ENCODE peak calls at places on chromosomes 7 and 10, in nine cellular contexts. One of them, this sample, is unnamed.

GRCh38 chr10:11160982-11161554 is 143.4 kb downstream of the CELF2 start:
- DNase-seq in RKO: no peak
- DNase-seq in effector CD8-positive, alpha-beta T cell: no peak
- DNase-seq in WERI-Rb-1: no peak
- DNase-seq in stimulated activated CD8-positive, alpha-beta memory T cell treated with anti-CD3 and anti-CD28 coated beads, Interleukin-4, amount 100 ng/mL, for 1 hour: no peak
- DNase-seq in neural crest cell: no peak
- DNase-seq in naive thymus-derived CD8-positive, alpha-beta T cell: no peak
- DNase-seq in activated T-cell treated with anti-CD3 and anti-CD28 coated beads for 24 hours: no peak
- DNase-seq in occipital lobe: no peak
- DNase-seq in this sample: no peak

GRCh38 chr7:129017264-129017663 is 37.6 kb downstream of the TNPO3 start:
- DNase-seq in RKO: no peak
- DNase-seq in effector CD8-positive, alpha-beta T cell: no peak
- DNase-seq in WERI-Rb-1: no peak
- DNase-seq in stimulated activated CD8-positive, alpha-beta memory T cell treated with anti-CD3 and anti-CD28 coated beads, Interleukin-4, amount 100 ng/mL, for 1 hour: no peak
- DNase-seq in neural crest cell: no peak
- DNase-seq in naive thymus-derived CD8-positive, alpha-beta T cell: no peak
- DNase-seq in activated T-cell treated with anti-CD3 and anti-CD28 coated beads for 24 hours: no peak
- DNase-seq in occipital lobe: no peak
- DNase-seq in this sample: no peak

GRCh38 chr7:106774768-106775551 is 90.1 kb upstream of the PIK3CG start:
- DNase-seq in RKO: no peak
- DNase-seq in effector CD8-positive, alpha-beta T cell: no peak
- DNase-seq in WERI-Rb-1: no peak
- DNase-seq in stimulated activated CD8-positive, alpha-beta memory T cell treated with anti-CD3 and anti-CD28 coated beads, Interleukin-4, amount 100 ng/mL, for 1 hour: no peak
- DNase-seq in neural crest cell: no peak
- DNase-seq in naive thymus-derived CD8-positive, alpha-beta T cell: no peak
- DNase-seq in activated T-cell treated with anti-CD3 and anti-CD28 coated beads for 24 hours: peak
- DNase-seq in occipital lobe: no peak
- DNase-seq in this sample: no peak

GRCh38 chr10:46253076-46254006 is 33.5 kb upstream of the ANTXRL start:
- DNase-seq in RKO: no peak
- DNase-seq in effector CD8-positive, alpha-beta T cell: no peak
- DNase-seq in WERI-Rb-1: no peak
- DNase-seq in stimulated activated CD8-positive, alpha-beta memory T cell treated with anti-CD3 and anti-CD28 coated beads, Interleukin-4, amount 100 ng/mL, for 1 hour: no peak
- DNase-seq in neural crest cell: no peak
- DNase-seq in naive thymus-derived CD8-positive, alpha-beta T cell: no peak
- DNase-seq in activated T-cell treated with anti-CD3 and anti-CD28 coated beads for 24 hours: no peak
- DNase-seq in occipital lobe: no peak
- DNase-seq in this sample: no peak

GRCh38 chr10:113520606-113521481 is 32.0 kb upstream of the HABP2 start:
- DNase-seq in RKO: peak
- DNase-seq in effector CD8-positive, alpha-beta T cell: no peak
- DNase-seq in WERI-Rb-1: peak
- DNase-seq in stimulated activated CD8-positive, alpha-beta memory T cell treated with anti-CD3 and anti-CD28 coated beads, Interleukin-4, amount 100 ng/mL, for 1 hour: no peak
- DNase-seq in neural crest cell: peak
- DNase-seq in naive thymus-derived CD8-positive, alpha-beta T cell: no peak
- DNase-seq in activated T-cell treated with anti-CD3 and anti-CD28 coated beads for 24 hours: peak
- DNase-seq in occipital lobe: peak
- DNase-seq in this sample: peak

GRCh38 chr10:131021967-131022366 is 289.6 kb downstream of the TCERG1L start:
- DNase-seq in RKO: no peak
- DNase-seq in effector CD8-positive, alpha-beta T cell: no peak
- DNase-seq in WERI-Rb-1: peak
- DNase-seq in stimulated activated CD8-positive, alpha-beta memory T cell treated with anti-CD3 and anti-CD28 coated beads, Interleukin-4, amount 100 ng/mL, for 1 hour: no peak
- DNase-seq in neural crest cell: no peak
- DNase-seq in naive thymus-derived CD8-positive, alpha-beta T cell: no peak
- DNase-seq in activated T-cell treated with anti-CD3 and anti-CD28 coated beads for 24 hours: no peak
- DNase-seq in occipital lobe: no peak
- DNase-seq in this sample: no peak

GRCh38 chr7:107591410-107591809 is 11.4 kb downstream of the BCAP29 start:
- DNase-seq in RKO: no peak
- DNase-seq in effector CD8-positive, alpha-beta T cell: no peak
- DNase-seq in WERI-Rb-1: no peak
- DNase-seq in stimulated activated CD8-positive, alpha-beta memory T cell treated with anti-CD3 and anti-CD28 coated beads, Interleukin-4, amount 100 ng/mL, for 1 hour: no peak
- DNase-seq in neural crest cell: no peak
- DNase-seq in naive thymus-derived CD8-positive, alpha-beta T cell: no peak
- DNase-seq in activated T-cell treated with anti-CD3 and anti-CD28 coated beads for 24 hours: no peak
- DNase-seq in occipital lobe: no peak
- DNase-seq in this sample: no peak

GRCh38 chr10:21527634-21528451 is 2.4 kb upstream of the SKIDA1 start:
- DNase-seq in RKO: peak
- DNase-seq in effector CD8-positive, alpha-beta T cell: no peak
- DNase-seq in WERI-Rb-1: no peak
- DNase-seq in stimulated activated CD8-positive, alpha-beta memory T cell treated with anti-CD3 and anti-CD28 coated beads, Interleukin-4, amount 100 ng/mL, for 1 hour: no peak
- DNase-seq in neural crest cell: no peak
- DNase-seq in naive thymus-derived CD8-positive, alpha-beta T cell: no peak
- DNase-seq in activated T-cell treated with anti-CD3 and anti-CD28 coated beads for 24 hours: no peak
- DNase-seq in occipital lobe: no peak
- DNase-seq in this sample: no peak

GRCh38 chr7:471866-472639 is 47.6 kb downstream of the PDGFA start:
- DNase-seq in RKO: no peak
- DNase-seq in effector CD8-positive, alpha-beta T cell: no peak
- DNase-seq in WERI-Rb-1: no peak
- DNase-seq in stimulated activated CD8-positive, alpha-beta memory T cell treated with anti-CD3 and anti-CD28 coated beads, Interleukin-4, amount 100 ng/mL, for 1 hour: no peak
- DNase-seq in neural crest cell: no peak
- DNase-seq in naive thymus-derived CD8-positive, alpha-beta T cell: no peak
- DNase-seq in activated T-cell treated with anti-CD3 and anti-CD28 coated beads for 24 hours: no peak
- DNase-seq in occipital lobe: no peak
- DNase-seq in this sample: no peak

GRCh38 chr10:7551289-7551688 is 115.5 kb downstream of the ITIH5 start:
- DNase-seq in RKO: no peak
- DNase-seq in effector CD8-positive, alpha-beta T cell: no peak
- DNase-seq in WERI-Rb-1: no peak
- DNase-seq in stimulated activated CD8-positive, alpha-beta memory T cell treated with anti-CD3 and anti-CD28 coated beads, Interleukin-4, amount 100 ng/mL, for 1 hour: no peak
- DNase-seq in neural crest cell: no peak
- DNase-seq in naive thymus-derived CD8-positive, alpha-beta T cell: no peak
- DNase-seq in activated T-cell treated with anti-CD3 and anti-CD28 coated beads for 24 hours: no peak
- DNase-seq in occipital lobe: no peak
- DNase-seq in this sample: peak

GRCh38 chr7:22354462-22354861 is 2.5 kb downstream of the RAPGEF5 start:
- DNase-seq in RKO: no peak
- DNase-seq in effector CD8-positive, alpha-beta T cell: no peak
- DNase-seq in WERI-Rb-1: no peak
- DNase-seq in stimulated activated CD8-positive, alpha-beta memory T cell treated with anti-CD3 and anti-CD28 coated beads, Interleukin-4, amount 100 ng/mL, for 1 hour: no peak
- DNase-seq in neural crest cell: no peak
- DNase-seq in naive thymus-derived CD8-positive, alpha-beta T cell: no peak
- DNase-seq in activated T-cell treated with anti-CD3 and anti-CD28 coated beads for 24 hours: no peak
- DNase-seq in occipital lobe: no peak
- DNase-seq in this sample: no peak

GRCh38 chr7:123871998-123872867 is 27.3 kb downstream of the HYAL4 start:
- DNase-seq in RKO: peak
- DNase-seq in effector CD8-positive, alpha-beta T cell: no peak
- DNase-seq in WERI-Rb-1: peak
- DNase-seq in stimulated activated CD8-positive, alpha-beta memory T cell treated with anti-CD3 and anti-CD28 coated beads, Interleukin-4, amount 100 ng/mL, for 1 hour: no peak
- DNase-seq in neural crest cell: peak
- DNase-seq in naive thymus-derived CD8-positive, alpha-beta T cell: no peak
- DNase-seq in activated T-cell treated with anti-CD3 and anti-CD28 coated beads for 24 hours: peak
- DNase-seq in occipital lobe: no peak
- DNase-seq in this sample: peak

GRCh38 chr7:98241674-98242241 is 10.3 kb downstream of the TECPR1 start:
- DNase-seq in RKO: no peak
- DNase-seq in effector CD8-positive, alpha-beta T cell: no peak
- DNase-seq in WERI-Rb-1: no peak
- DNase-seq in stimulated activated CD8-positive, alpha-beta memory T cell treated with anti-CD3 and anti-CD28 coated beads, Interleukin-4, amount 100 ng/mL, for 1 hour: no peak
- DNase-seq in neural crest cell: no peak
- DNase-seq in naive thymus-derived CD8-positive, alpha-beta T cell: no peak
- DNase-seq in activated T-cell treated with anti-CD3 and anti-CD28 coated beads for 24 hours: no peak
- DNase-seq in occipital lobe: no peak
- DNase-seq in this sample: no peak

GRCh38 chr7:116354171-116354545 is 143.8 kb downstream of the TES start:
- DNase-seq in RKO: no peak
- DNase-seq in effector CD8-positive, alpha-beta T cell: no peak
- DNase-seq in WERI-Rb-1: no peak
- DNase-seq in stimulated activated CD8-positive, alpha-beta memory T cell treated with anti-CD3 and anti-CD28 coated beads, Interleukin-4, amount 100 ng/mL, for 1 hour: no peak
- DNase-seq in neural crest cell: no peak
- DNase-seq in naive thymus-derived CD8-positive, alpha-beta T cell: no peak
- DNase-seq in activated T-cell treated with anti-CD3 and anti-CD28 coated beads for 24 hours: no peak
- DNase-seq in occipital lobe: peak
- DNase-seq in this sample: no peak

GRCh38 chr10:128451879-128452278 is 325.7 kb upstream of the MKI67 start:
- DNase-seq in RKO: no peak
- DNase-seq in effector CD8-positive, alpha-beta T cell: no peak
- DNase-seq in WERI-Rb-1: no peak
- DNase-seq in stimulated activated CD8-positive, alpha-beta memory T cell treated with anti-CD3 and anti-CD28 coated beads, Interleukin-4, amount 100 ng/mL, for 1 hour: no peak
- DNase-seq in neural crest cell: no peak
- DNase-seq in naive thymus-derived CD8-positive, alpha-beta T cell: no peak
- DNase-seq in activated T-cell treated with anti-CD3 and anti-CD28 coated beads for 24 hours: no peak
- DNase-seq in occipital lobe: no peak
- DNase-seq in this sample: no peak

GRCh38 chr7:89623018-89623672 is 531.1 kb upstream of the STEAP1 start:
- DNase-seq in RKO: peak
- DNase-seq in effector CD8-positive, alpha-beta T cell: no peak
- DNase-seq in WERI-Rb-1: peak
- DNase-seq in stimulated activated CD8-positive, alpha-beta memory T cell treated with anti-CD3 and anti-CD28 coated beads, Interleukin-4, amount 100 ng/mL, for 1 hour: no peak
- DNase-seq in neural crest cell: no peak
- DNase-seq in naive thymus-derived CD8-positive, alpha-beta T cell: no peak
- DNase-seq in activated T-cell treated with anti-CD3 and anti-CD28 coated beads for 24 hours: no peak
- DNase-seq in occipital lobe: no peak
- DNase-seq in this sample: no peak

GRCh38 chr10:93123766-93124165 is 50.1 kb downstream of the CYP26A1 start:
- DNase-seq in RKO: no peak
- DNase-seq in effector CD8-positive, alpha-beta T cell: no peak
- DNase-seq in WERI-Rb-1: no peak
- DNase-seq in stimulated activated CD8-positive, alpha-beta memory T cell treated with anti-CD3 and anti-CD28 coated beads, Interleukin-4, amount 100 ng/mL, for 1 hour: no peak
- DNase-seq in neural crest cell: no peak
- DNase-seq in naive thymus-derived CD8-positive, alpha-beta T cell: no peak
- DNase-seq in activated T-cell treated with anti-CD3 and anti-CD28 coated beads for 24 hours: no peak
- DNase-seq in occipital lobe: no peak
- DNase-seq in this sample: no peak

GRCh38 chr7:66261941-66262340 is 56.8 kb downstream of the TPST1 start:
- DNase-seq in RKO: no peak
- DNase-seq in effector CD8-positive, alpha-beta T cell: no peak
- DNase-seq in WERI-Rb-1: no peak
- DNase-seq in stimulated activated CD8-positive, alpha-beta memory T cell treated with anti-CD3 and anti-CD28 coated beads, Interleukin-4, amount 100 ng/mL, for 1 hour: no peak
- DNase-seq in neural crest cell: no peak
- DNase-seq in naive thymus-derived CD8-positive, alpha-beta T cell: no peak
- DNase-seq in activated T-cell treated with anti-CD3 and anti-CD28 coated beads for 24 hours: no peak
- DNase-seq in occipital lobe: no peak
- DNase-seq in this sample: no peak

GRCh38 chr7:114112806-114113205 is 194.0 kb upstream of the PPP1R3A start:
- DNase-seq in RKO: no peak
- DNase-seq in effector CD8-positive, alpha-beta T cell: no peak
- DNase-seq in WERI-Rb-1: no peak
- DNase-seq in stimulated activated CD8-positive, alpha-beta memory T cell treated with anti-CD3 and anti-CD28 coated beads, Interleukin-4, amount 100 ng/mL, for 1 hour: no peak
- DNase-seq in neural crest cell: no peak
- DNase-seq in naive thymus-derived CD8-positive, alpha-beta T cell: no peak
- DNase-seq in activated T-cell treated with anti-CD3 and anti-CD28 coated beads for 24 hours: no peak
- DNase-seq in occipital lobe: no peak
- DNase-seq in this sample: no peak

GRCh38 chr7:98303906-98304305 is 22.4 kb downstream of the BRI3 start:
- DNase-seq in RKO: no peak
- DNase-seq in effector CD8-positive, alpha-beta T cell: no peak
- DNase-seq in WERI-Rb-1: no peak
- DNase-seq in stimulated activated CD8-positive, alpha-beta memory T cell treated with anti-CD3 and anti-CD28 coated beads, Interleukin-4, amount 100 ng/mL, for 1 hour: no peak
- DNase-seq in neural crest cell: no peak
- DNase-seq in naive thymus-derived CD8-positive, alpha-beta T cell: no peak
- DNase-seq in activated T-cell treated with anti-CD3 and anti-CD28 coated beads for 24 hours: no peak
- DNase-seq in occipital lobe: no peak
- DNase-seq in this sample: no peak

GRCh38 chr7:30163231-30163894 is 28.6 kb downstream of the MTURN start:
- DNase-seq in RKO: no peak
- DNase-seq in effector CD8-positive, alpha-beta T cell: no peak
- DNase-seq in WERI-Rb-1: no peak
- DNase-seq in stimulated activated CD8-positive, alpha-beta memory T cell treated with anti-CD3 and anti-CD28 coated beads, Interleukin-4, amount 100 ng/mL, for 1 hour: peak
- DNase-seq in neural crest cell: no peak
- DNase-seq in naive thymus-derived CD8-positive, alpha-beta T cell: no peak
- DNase-seq in activated T-cell treated with anti-CD3 and anti-CD28 coated beads for 24 hours: no peak
- DNase-seq in occipital lobe: no peak
- DNase-seq in this sample: peak

GRCh38 chr7:101123703-101124068 is 3.2 kb upstream of the SERPINE1 start:
- DNase-seq in RKO: no peak
- DNase-seq in effector CD8-positive, alpha-beta T cell: no peak
- DNase-seq in WERI-Rb-1: no peak
- DNase-seq in stimulated activated CD8-positive, alpha-beta memory T cell treated with anti-CD3 and anti-CD28 coated beads, Interleukin-4, amount 100 ng/mL, for 1 hour: no peak
- DNase-seq in neural crest cell: no peak
- DNase-seq in naive thymus-derived CD8-positive, alpha-beta T cell: no peak
- DNase-seq in activated T-cell treated with anti-CD3 and anti-CD28 coated beads for 24 hours: no peak
- DNase-seq in occipital lobe: no peak
- DNase-seq in this sample: no peak

GRCh38 chr10:24318517-24318916 is 109.6 kb downstream of the KIAA1217 start:
- DNase-seq in RKO: no peak
- DNase-seq in effector CD8-positive, alpha-beta T cell: no peak
- DNase-seq in WERI-Rb-1: no peak
- DNase-seq in stimulated activated CD8-positive, alpha-beta memory T cell treated with anti-CD3 and anti-CD28 coated beads, Interleukin-4, amount 100 ng/mL, for 1 hour: no peak
- DNase-seq in neural crest cell: no peak
- DNase-seq in naive thymus-derived CD8-positive, alpha-beta T cell: no peak
- DNase-seq in activated T-cell treated with anti-CD3 and anti-CD28 coated beads for 24 hours: no peak
- DNase-seq in occipital lobe: no peak
- DNase-seq in this sample: no peak

GRCh38 chr7:11120068-11120664 is 146.5 kb downstream of the PHF14 start:
- DNase-seq in RKO: no peak
- DNase-seq in effector CD8-positive, alpha-beta T cell: no peak
- DNase-seq in WERI-Rb-1: no peak
- DNase-seq in stimulated activated CD8-positive, alpha-beta memory T cell treated with anti-CD3 and anti-CD28 coated beads, Interleukin-4, amount 100 ng/mL, for 1 hour: no peak
- DNase-seq in neural crest cell: no peak
- DNase-seq in naive thymus-derived CD8-positive, alpha-beta T cell: no peak
- DNase-seq in activated T-cell treated with anti-CD3 and anti-CD28 coated beads for 24 hours: no peak
- DNase-seq in occipital lobe: no peak
- DNase-seq in this sample: no peak

GRCh38 chr10:79407811-79408795 is 37.3 kb downstream of the ZCCHC24 start:
- DNase-seq in RKO: no peak
- DNase-seq in effector CD8-positive, alpha-beta T cell: no peak
- DNase-seq in WERI-Rb-1: no peak
- DNase-seq in stimulated activated CD8-positive, alpha-beta memory T cell treated with anti-CD3 and anti-CD28 coated beads, Interleukin-4, amount 100 ng/mL, for 1 hour: no peak
- DNase-seq in neural crest cell: no peak
- DNase-seq in naive thymus-derived CD8-positive, alpha-beta T cell: no peak
- DNase-seq in activated T-cell treated with anti-CD3 and anti-CD28 coated beads for 24 hours: no peak
- DNase-seq in occipital lobe: no peak
- DNase-seq in this sample: no peak

GRCh38 chr10:42971251-42971599 is 105.6 kb upstream of the RET start:
- DNase-seq in RKO: no peak
- DNase-seq in effector CD8-positive, alpha-beta T cell: no peak
- DNase-seq in WERI-Rb-1: no peak
- DNase-seq in stimulated activated CD8-positive, alpha-beta memory T cell treated with anti-CD3 and anti-CD28 coated beads, Interleukin-4, amount 100 ng/mL, for 1 hour: no peak
- DNase-seq in neural crest cell: no peak
- DNase-seq in naive thymus-derived CD8-positive, alpha-beta T cell: no peak
- DNase-seq in activated T-cell treated with anti-CD3 and anti-CD28 coated beads for 24 hours: no peak
- DNase-seq in occipital lobe: no peak
- DNase-seq in this sample: no peak